ENCODE peak calls at places on chromosomes 3 and 15, in ten cellular contexts. One of them, this sample, is unnamed.

GRCh38 chr15:35674873-35675781 is 129.2 kb upstream of the DPH6 start:
- DNase-seq in CD4-positive, alpha-beta T cell: no peak
- DNase-seq in A549: no peak
- DNase-seq in AG04450: no peak
- DNase-seq in fibroblast of villous mesenchyme: peak
- DNase-seq in hepatocyte: peak
- DNase-seq in GM23338: peak
- DNase-seq in lower leg skin: no peak
- DNase-seq in fibroblast of lung: peak
- DNase-seq in sigmoid colon: no peak
- DNase-seq in this sample: no peak

GRCh38 chr15:29183071-29183831 is 86.4 kb downstream of the NSMCE3 start:
- DNase-seq in CD4-positive, alpha-beta T cell: no peak
- DNase-seq in AG04450: no peak
- DNase-seq in lower leg skin: no peak
- DNase-seq in fibroblast of villous mesenchyme: peak
- DNase-seq in A549: peak
- DNase-seq in GM23338: peak
- DNase-seq in fibroblast of lung: no peak
- DNase-seq in sigmoid colon: no peak
- DNase-seq in hepatocyte: no peak
- DNase-seq in this sample: no peak

GRCh38 chr3:138939563-138940241 is 7.2 kb downstream of the FOXL2 start:
- DNase-seq in hepatocyte: no peak
- DNase-seq in fibroblast of lung: no peak
- DNase-seq in fibroblast of villous mesenchyme: peak
- DNase-seq in sigmoid colon: peak
- DNase-seq in CD4-positive, alpha-beta T cell: no peak
- DNase-seq in AG04450: no peak
- DNase-seq in lower leg skin: no peak
- DNase-seq in GM23338: peak
- DNase-seq in A549: no peak
- DNase-seq in this sample: no peak

GRCh38 chr3:141231923-141232861 is 567 bp downstream of the PXYLP1 start:
- DNase-seq in fibroblast of lung: peak
- DNase-seq in hepatocyte: peak
- DNase-seq in A549: no peak
- DNase-seq in AG04450: no peak
- DNase-seq in sigmoid colon: peak
- DNase-seq in lower leg skin: peak
- DNase-seq in CD4-positive, alpha-beta T cell: peak
- DNase-seq in GM23338: peak
- DNase-seq in fibroblast of villous mesenchyme: no peak
- DNase-seq in this sample: peak

GRCh38 chr3:11774296-11774877 is 72.3 kb downstream of the TAMM41 start:
- DNase-seq in hepatocyte: peak
- DNase-seq in sigmoid colon: peak
- DNase-seq in AG04450: no peak
- DNase-seq in GM23338: peak
- DNase-seq in A549: peak
- DNase-seq in fibroblast of lung: peak
- DNase-seq in CD4-positive, alpha-beta T cell: no peak
- DNase-seq in fibroblast of villous mesenchyme: peak
- DNase-seq in lower leg skin: peak
- DNase-seq in this sample: peak

GRCh38 chr3:69231929-69232437 is 109.6 kb upstream of the LMOD3 start:
- DNase-seq in fibroblast of villous mesenchyme: peak
- DNase-seq in lower leg skin: no peak
- DNase-seq in GM23338: no peak
- DNase-seq in hepatocyte: peak
- DNase-seq in sigmoid colon: no peak
- DNase-seq in fibroblast of lung: peak
- DNase-seq in A549: peak
- DNase-seq in CD4-positive, alpha-beta T cell: no peak
- DNase-seq in AG04450: no peak
- DNase-seq in this sample: no peak

GRCh38 chr15:65884511-65884910 is 15.2 kb downstream of the RAB11A start:
- DNase-seq in CD4-positive, alpha-beta T cell: no peak
- DNase-seq in hepatocyte: no peak
- DNase-seq in fibroblast of villous mesenchyme: no peak
- DNase-seq in fibroblast of lung: no peak
- DNase-seq in AG04450: no peak
- DNase-seq in lower leg skin: no peak
- DNase-seq in sigmoid colon: no peak
- DNase-seq in GM23338: no peak
- DNase-seq in A549: no peak
- DNase-seq in this sample: no peak

GRCh38 chr3:50687127-50687751 is 12.5 kb downstream of the DOCK3 start:
- DNase-seq in sigmoid colon: no peak
- DNase-seq in A549: no peak
- DNase-seq in fibroblast of lung: peak
- DNase-seq in GM23338: no peak
- DNase-seq in CD4-positive, alpha-beta T cell: no peak
- DNase-seq in lower leg skin: no peak
- DNase-seq in AG04450: no peak
- DNase-seq in fibroblast of villous mesenchyme: no peak
- DNase-seq in hepatocyte: no peak
- DNase-seq in this sample: no peak

GRCh38 chr3:143150979-143151726 is 31.6 kb downstream of the CHST2 start:
- DNase-seq in fibroblast of villous mesenchyme: no peak
- DNase-seq in AG04450: no peak
- DNase-seq in sigmoid colon: peak
- DNase-seq in A549: no peak
- DNase-seq in lower leg skin: no peak
- DNase-seq in CD4-positive, alpha-beta T cell: no peak
- DNase-seq in hepatocyte: no peak
- DNase-seq in fibroblast of lung: no peak
- DNase-seq in GM23338: no peak
- DNase-seq in this sample: no peak

GRCh38 chr3:128804017-128804816 is 75.2 kb upstream of the ACAD9 start:
- DNase-seq in hepatocyte: no peak
- DNase-seq in fibroblast of lung: peak
- DNase-seq in AG04450: no peak
- DNase-seq in sigmoid colon: no peak
- DNase-seq in lower leg skin: no peak
- DNase-seq in GM23338: peak
- DNase-seq in fibroblast of villous mesenchyme: peak
- DNase-seq in CD4-positive, alpha-beta T cell: peak
- DNase-seq in A549: no peak
- DNase-seq in this sample: no peak

GRCh38 chr15:70876683-70877082 is 15.6 kb downstream of the THAP10 start:
- DNase-seq in fibroblast of villous mesenchyme: no peak
- DNase-seq in hepatocyte: no peak
- DNase-seq in A549: no peak
- DNase-seq in fibroblast of lung: no peak
- DNase-seq in AG04450: no peak
- DNase-seq in GM23338: no peak
- DNase-seq in CD4-positive, alpha-beta T cell: no peak
- DNase-seq in sigmoid colon: no peak
- DNase-seq in lower leg skin: no peak
- DNase-seq in this sample: no peak

GRCh38 chr3:58095471-58096145 is 87.4 kb downstream of the FLNB start:
- DNase-seq in lower leg skin: no peak
- DNase-seq in GM23338: no peak
- DNase-seq in fibroblast of villous mesenchyme: no peak
- DNase-seq in hepatocyte: no peak
- DNase-seq in A549: no peak
- DNase-seq in fibroblast of lung: no peak
- DNase-seq in sigmoid colon: peak
- DNase-seq in CD4-positive, alpha-beta T cell: no peak
- DNase-seq in AG04450: no peak
- DNase-seq in this sample: no peak

DNA sequence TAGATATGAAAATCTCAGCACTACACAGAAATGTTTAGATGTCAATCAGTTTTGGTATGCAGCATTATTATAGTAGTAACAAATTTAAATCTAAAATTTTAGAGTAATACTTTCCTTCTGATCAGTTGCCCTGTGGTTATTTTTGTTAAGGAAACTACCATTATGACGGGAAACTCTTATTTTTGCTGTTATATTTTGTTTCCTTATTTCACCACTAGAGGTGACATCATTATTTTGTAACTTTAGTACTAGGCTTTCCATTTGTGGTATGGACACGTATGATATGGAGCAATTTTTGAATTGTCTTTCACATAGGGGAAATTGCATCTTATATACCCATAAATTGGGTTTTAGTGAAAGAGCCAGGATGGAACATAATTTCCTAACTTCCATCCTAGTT is 19.6 kb upstream of the PPP4R2 start:
- DNase-seq in sigmoid colon: no peak
- DNase-seq in A549: no peak
- DNase-seq in fibroblast of lung: no peak
- DNase-seq in AG04450: no peak
- DNase-seq in hepatocyte: no peak
- DNase-seq in lower leg skin: no peak
- DNase-seq in GM23338: no peak
- DNase-seq in CD4-positive, alpha-beta T cell: no peak
- DNase-seq in fibroblast of villous mesenchyme: peak
- DNase-seq in this sample: no peak
- TF ChIP-seq CTCF in sigmoid colon: no peak
- TF ChIP-seq CTCF in A549: no peak
- TF ChIP-seq CTCF in fibroblast of lung: peak
- TF ChIP-seq CTCF in AG04450: no peak
- TF ChIP-seq CTCF in hepatocyte: no peak
- TF ChIP-seq CTCF in lower leg skin: no peak
- TF ChIP-seq CTCF in GM23338: peak
- TF ChIP-seq CTCF in CD4-positive, alpha-beta T cell: peak
- TF ChIP-seq CTCF in fibroblast of villous mesenchyme: no peak
- TF ChIP-seq CTCF in this sample: peak

GRCh38 chr3:46276497-46277099 is 34.3 kb downstream of the CCR3 start:
- DNase-seq in hepatocyte: peak
- DNase-seq in fibroblast of villous mesenchyme: peak
- DNase-seq in sigmoid colon: peak
- DNase-seq in CD4-positive, alpha-beta T cell: peak
- DNase-seq in GM23338: peak
- DNase-seq in A549: peak
- DNase-seq in lower leg skin: peak
- DNase-seq in AG04450: no peak
- DNase-seq in fibroblast of lung: no peak
- DNase-seq in this sample: peak
- TF ChIP-seq CTCF in hepatocyte: peak
- TF ChIP-seq CTCF in fibroblast of villous mesenchyme: peak
- TF ChIP-seq CTCF in sigmoid colon: peak
- TF ChIP-seq CTCF in CD4-positive, alpha-beta T cell: peak
- TF ChIP-seq CTCF in GM23338: peak
- TF ChIP-seq CTCF in A549: no peak
- TF ChIP-seq CTCF in lower leg skin: no peak
- TF ChIP-seq CTCF in AG04450: peak
- TF ChIP-seq CTCF in fibroblast of lung: peak
- TF ChIP-seq CTCF in this sample: peak

GRCh38 chr3:45113625-45114050 is 32.5 kb downstream of the CDCP1 start:
- DNase-seq in fibroblast of lung: peak
- DNase-seq in GM23338: no peak
- DNase-seq in A549: no peak
- DNase-seq in sigmoid colon: no peak
- DNase-seq in lower leg skin: no peak
- DNase-seq in hepatocyte: no peak
- DNase-seq in CD4-positive, alpha-beta T cell: no peak
- DNase-seq in fibroblast of villous mesenchyme: no peak
- DNase-seq in AG04450: no peak
- DNase-seq in this sample: no peak

GRCh38 chr3:45109736-45110135 is 36.4 kb downstream of the CDCP1 start:
- DNase-seq in sigmoid colon: no peak
- DNase-seq in AG04450: no peak
- DNase-seq in fibroblast of villous mesenchyme: peak
- DNase-seq in A549: no peak
- DNase-seq in CD4-positive, alpha-beta T cell: no peak
- DNase-seq in fibroblast of lung: no peak
- DNase-seq in lower leg skin: no peak
- DNase-seq in GM23338: no peak
- DNase-seq in hepatocyte: no peak
- DNase-seq in this sample: no peak

GRCh38 chr3:45118615-45119062 is 27.5 kb downstream of the CDCP1 start:
- DNase-seq in fibroblast of lung: no peak
- DNase-seq in GM23338: no peak
- DNase-seq in CD4-positive, alpha-beta T cell: no peak
- DNase-seq in lower leg skin: no peak
- DNase-seq in hepatocyte: no peak
- DNase-seq in fibroblast of villous mesenchyme: no peak
- DNase-seq in AG04450: no peak
- DNase-seq in A549: no peak
- DNase-seq in sigmoid colon: no peak
- DNase-seq in this sample: no peak

GRCh38 chr3:45110185-45110833 is 35.9 kb downstream of the CDCP1 start:
- DNase-seq in GM23338: no peak
- DNase-seq in lower leg skin: no peak
- DNase-seq in fibroblast of villous mesenchyme: no peak
- DNase-seq in hepatocyte: peak
- DNase-seq in AG04450: no peak
- DNase-seq in sigmoid colon: no peak
- DNase-seq in fibroblast of lung: no peak
- DNase-seq in A549: no peak
- DNase-seq in CD4-positive, alpha-beta T cell: peak
- DNase-seq in this sample: no peak

GRCh38 chr3:45112939-45113338 is 33.2 kb downstream of the CDCP1 start:
- DNase-seq in hepatocyte: no peak
- DNase-seq in fibroblast of lung: peak
- DNase-seq in A549: no peak
- DNase-seq in CD4-positive, alpha-beta T cell: no peak
- DNase-seq in GM23338: no peak
- DNase-seq in fibroblast of villous mesenchyme: peak
- DNase-seq in sigmoid colon: no peak
- DNase-seq in AG04450: no peak
- DNase-seq in lower leg skin: no peak
- DNase-seq in this sample: no peak
- TF ChIP-seq CTCF in hepatocyte: no peak
- TF ChIP-seq CTCF in fibroblast of lung: no peak
- TF ChIP-seq CTCF in A549: no peak
- TF ChIP-seq CTCF in CD4-positive, alpha-beta T cell: no peak
- TF ChIP-seq CTCF in GM23338: no peak
- TF ChIP-seq CTCF in fibroblast of villous mesenchyme: no peak
- TF ChIP-seq CTCF in sigmoid colon: no peak
- TF ChIP-seq CTCF in AG04450: no peak
- TF ChIP-seq CTCF in lower leg skin: no peak
- TF ChIP-seq CTCF in this sample: no peak

DNA sequence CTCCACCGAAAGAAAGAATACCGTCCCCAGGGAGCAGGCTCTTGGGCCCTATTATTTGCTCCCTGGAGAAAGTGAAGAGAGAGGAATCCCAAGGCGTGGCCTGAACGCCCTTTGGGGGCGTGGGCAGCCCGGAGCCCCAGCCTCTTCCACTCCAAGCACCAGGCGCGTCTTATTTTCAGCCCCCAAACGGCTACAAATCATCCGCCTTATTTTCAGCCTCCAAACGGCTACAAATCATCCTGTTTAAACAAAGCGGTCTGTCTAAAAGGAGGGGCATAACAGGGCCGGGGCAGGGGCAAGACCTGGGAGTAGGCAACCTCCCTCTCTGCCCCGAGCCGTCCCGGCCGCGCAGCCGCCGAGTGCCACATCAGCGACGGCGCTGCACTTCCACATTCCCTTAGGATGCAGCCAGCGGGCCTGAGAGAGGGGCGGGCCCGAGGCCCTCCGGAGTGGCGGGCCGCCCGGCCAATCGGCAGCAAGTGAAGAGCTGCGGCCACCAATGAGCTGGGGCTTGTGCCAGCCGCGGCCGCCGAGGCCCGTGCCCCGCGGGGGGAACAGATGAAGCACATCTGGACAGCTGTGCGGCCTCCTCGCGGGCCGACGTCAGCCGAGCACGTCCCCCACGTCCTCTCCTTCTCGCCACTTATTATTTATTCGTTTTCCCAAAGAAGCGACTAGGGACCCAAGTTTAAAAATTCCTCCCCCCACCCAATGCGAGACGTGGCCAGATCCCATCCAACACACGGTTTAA is at the start of gene TMEM45A:
- DNase-seq in fibroblast of lung: peak
- DNase-seq in lower leg skin: peak
- DNase-seq in A549: peak
- DNase-seq in AG04450: peak
- DNase-seq in sigmoid colon: peak
- DNase-seq in GM23338: peak
- DNase-seq in fibroblast of villous mesenchyme: peak
- DNase-seq in CD4-positive, alpha-beta T cell: peak
- DNase-seq in hepatocyte: peak
- DNase-seq in this sample: peak
- TF ChIP-seq CTCF in fibroblast of lung: no peak
- TF ChIP-seq CTCF in lower leg skin: no peak
- TF ChIP-seq CTCF in A549: no peak
- TF ChIP-seq CTCF in AG04450: peak
- TF ChIP-seq CTCF in sigmoid colon: no peak
- TF ChIP-seq CTCF in GM23338: no peak
- TF ChIP-seq CTCF in fibroblast of villous mesenchyme: no peak
- TF ChIP-seq CTCF in CD4-positive, alpha-beta T cell: no peak
- TF ChIP-seq CTCF in hepatocyte: no peak
- TF ChIP-seq CTCF in this sample: no peak